ENCODE peak calls at places on chromosome 15, in eight cellular contexts. P is neural progenitor cell; D is fibroblast of lung; V is CD8-positive, alpha-beta T cell; O is heart right ventricle; R is brain microvascular endothelial cell; Q is mammary epithelial cell; E is SK-N-SH. S is an unnamed sample.

GRCh38 chr15:39624806-39625205 is 43.9 kb downstream of the THBS1 start:
- DNase-seq in P (no peak), D (peak; percentile 93), V (peak; percentile 57), O (peak; percentile 33), R (peak; percentile 89), Q (peak; percentile 86), E (no peak), S (no peak)

GRCh38 chr15:68316061-68316804 is 38.7 kb downstream of the FEM1B start:
- DNase-seq in P (peak; percentile 65), D (no peak), V (no peak), O (no peak), R (no peak), Q (no peak), E (no peak), S (no peak)

GRCh38 chr15:70094690-70095311 is 2.9 kb downstream of the TLE3 start:
- DNase-seq in P (no peak), D (no peak), V (no peak), O (no peak), R (no peak), Q (no peak), E (no peak), S (no peak)

GRCh38 chr15:80596521-80596976 is 98.6 kb upstream of the ABHD17C start:
- DNase-seq in P (no peak), D (no peak), V (no peak), O (no peak), R (no peak), Q (peak; percentile 53), E (no peak), S (no peak)

GRCh38 chr15:25501828-25502446 is 63.1 kb upstream of the UBE3A start:
- DNase-seq in P (peak; percentile 66), D (peak; percentile 21), V (no peak), O (no peak), R (peak; percentile 12), Q (no peak), E (peak; percentile 20), S (no peak)

GRCh38 chr15:62124176-62124952 is 40.7 kb downstream of the C2CD4B start:
- DNase-seq in P (no peak), D (peak; percentile 53), V (no peak), O (no peak), R (no peak), Q (no peak), E (no peak), S (peak; percentile 5)

GRCh38 chr15:90871716-90872480 is 3.5 kb downstream of the FURIN start:
- DNase-seq in P (peak; percentile 56), D (no peak), V (no peak), O (peak; percentile 48), R (no peak), Q (no peak), E (peak; percentile 79), S (no peak)

GRCh38 chr15:58486062-58486461 is 54.3 kb downstream of the LIPC start:
- DNase-seq in P (no peak), D (no peak), V (no peak), O (no peak), R (no peak), Q (no peak), E (no peak), S (no peak)

GRCh38 chr15:68389041-68389930 is 42.7 kb downstream of the ITGA11 start:
- DNase-seq in P (no peak), D (no peak), V (no peak), O (no peak), R (no peak), Q (no peak), E (no peak), S (peak; percentile 90)

GRCh38 chr15:85941186-85941855 is 138.3 kb upstream of the AGBL1 start:
- DNase-seq in P (no peak), D (peak; percentile 96), V (no peak), O (no peak), R (no peak), Q (peak; percentile 65), E (no peak), S (no peak)

GRCh38 chr15:99844150-99844549 is 110.9 kb upstream of the LYSMD4 start:
- DNase-seq in P (no peak), D (no peak), V (no peak), O (no peak), R (no peak), Q (peak; percentile 12), E (no peak), S (no peak)

GRCh38 chr15:66452421-66452820 is 45.1 kb downstream of the SNAPC5 start:
- DNase-seq in P (no peak), D (no peak), V (no peak), O (no peak), R (no peak), Q (no peak), E (no peak), S (no peak)

GRCh38 chr15:38267416-38268022 is 14.9 kb downstream of the SPRED1 start:
- DNase-seq in P (no peak), D (peak; percentile 60), V (no peak), O (no peak), R (no peak), Q (no peak), E (no peak), S (no peak)

GRCh38 chr15:91790826-91791225 is 62.7 kb upstream of the SLCO3A1 start:
- DNase-seq in P (no peak), D (peak; percentile 7), V (no peak), O (no peak), R (no peak), Q (peak; percentile 88), E (no peak), S (no peak)

GRCh38 chr15:51727141-51727897 is 10.1 kb downstream of the LYSMD2 start:
- DNase-seq in P (no peak), D (peak; percentile 62), V (no peak), O (no peak), R (peak; percentile 45), Q (no peak), E (peak; percentile 12), S (no peak)

GRCh38 chr15:50098576-50098975 is 20.5 kb downstream of the ATP8B4 start:
- DNase-seq in P (no peak), D (no peak), V (no peak), O (no peak), R (no peak), Q (no peak), E (no peak), S (no peak)

GRCh38 chr15:40878785-40879184 is 4.8 kb upstream of the RHOV start:
- DNase-seq in P (no peak), D (peak; percentile 64), V (no peak), O (no peak), R (no peak), Q (peak; percentile 90), E (no peak), S (no peak)

GRCh38 chr15:71874245-71874644 is 63.9 kb downstream of the NR2E3 start:
- DNase-seq in P (no peak), D (no peak), V (no peak), O (no peak), R (no peak), Q (no peak), E (no peak), S (no peak)

GRCh38 chr15:81575436-81576123 is 201.6 kb upstream of the TMC3 start:
- DNase-seq in P (no peak), D (no peak), V (no peak), O (no peak), R (peak; percentile 35), Q (peak; percentile 44), E (no peak), S (no peak)

GRCh38 chr15:47415539-47415971 is 301.8 kb upstream of the SEMA6D start:
- DNase-seq in P (no peak), D (peak; percentile 14), V (no peak), O (no peak), R (no peak), Q (no peak), E (no peak), S (no peak)

GRCh38 chr15:36334059-36334458 is 245.4 kb upstream of the CDIN1 start:
- DNase-seq in P (no peak), D (peak; percentile 89), V (no peak), O (no peak), R (peak; percentile 66), Q (peak; percentile 16), E (no peak), S (no peak)

DNA sequence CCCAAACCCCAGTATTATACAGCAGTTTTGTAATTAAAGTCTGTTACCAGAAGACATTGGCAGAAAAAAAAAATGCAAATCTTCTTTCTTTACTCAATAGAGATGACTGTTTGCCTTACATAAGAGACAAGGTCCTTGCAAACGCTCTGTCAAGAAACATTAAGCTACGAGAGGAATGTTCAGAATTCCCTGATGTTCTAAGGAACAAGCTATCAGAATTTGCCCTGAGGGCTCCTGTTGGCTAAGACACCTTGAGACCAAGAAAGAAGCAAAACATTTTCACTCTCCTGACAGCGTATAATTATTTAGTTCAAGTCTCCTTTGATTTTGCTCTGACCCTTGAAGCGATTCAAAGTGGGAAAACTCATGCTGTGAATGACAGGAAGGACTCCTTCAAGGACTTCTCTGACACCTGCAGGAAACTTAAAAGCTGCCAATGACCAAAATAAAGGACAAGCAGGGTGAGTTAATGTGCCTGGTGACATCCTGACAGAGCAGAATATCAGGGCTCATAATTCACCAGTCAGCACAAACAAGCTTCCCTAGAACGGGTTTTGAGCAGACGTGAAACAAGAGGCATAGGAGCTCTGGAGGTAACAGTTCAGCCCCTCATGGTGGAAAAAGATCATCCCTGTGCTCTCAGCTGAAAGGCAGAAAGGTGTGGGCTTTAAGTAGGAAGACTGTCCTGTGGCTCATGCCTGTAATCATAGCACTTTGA is 2.5 kb downstream of the SCAMP2 start:
- DNase-seq in P (no peak), D (no peak), V (no peak), O (no peak), R (no peak), Q (peak; percentile 58), E (no peak), S (no peak)
- H3K27ac ChIP-seq in P (no peak overlapping the region), D (no peak overlapping the region), V (no peak overlapping the region), O (peak overlapping the region; percentile 94), R (no peak overlapping the region), Q (no peak overlapping the region), E (no peak overlapping the region), S (peak overlapping the region; percentile 93)

GRCh38 chr15:42575188-42576039 is at the start of gene STARD9:
- DNase-seq in P (peak; percentile 99), D (peak; percentile 98), V (peak; percentile 92), O (peak; percentile 99), R (peak; percentile 97), Q (peak; percentile 98), E (peak; percentile 98), S (peak; percentile 99)
- TF ChIP-seq CTCF in P (peak; percentile 3), D (no peak), V (no peak), O (peak; percentile 28), R (no peak), Q (no peak), E (no peak), S (no peak)

GRCh38 chr15:93001881-93002280 is 87.1 kb downstream of the RGMA start:
- DNase-seq in P (no peak), D (no peak), V (no peak), O (no peak), R (no peak), Q (no peak), E (no peak), S (no peak)
- H3K36me3 ChIP-seq in P (peaks cover 71% of the 10 kb centered on the region), D (peaks cover 21% of the 10 kb centered on the region), V (peaks cover 76% of the 10 kb centered on the region), O (peaks cover 99% of the 10 kb centered on the region), R (peaks cover 87% of the 10 kb centered on the region), Q (peaks cover 62% of the 10 kb centered on the region), E (peaks cover 92% of the 10 kb centered on the region), S (peaks cover 70% of the 10 kb centered on the region)

DNA sequence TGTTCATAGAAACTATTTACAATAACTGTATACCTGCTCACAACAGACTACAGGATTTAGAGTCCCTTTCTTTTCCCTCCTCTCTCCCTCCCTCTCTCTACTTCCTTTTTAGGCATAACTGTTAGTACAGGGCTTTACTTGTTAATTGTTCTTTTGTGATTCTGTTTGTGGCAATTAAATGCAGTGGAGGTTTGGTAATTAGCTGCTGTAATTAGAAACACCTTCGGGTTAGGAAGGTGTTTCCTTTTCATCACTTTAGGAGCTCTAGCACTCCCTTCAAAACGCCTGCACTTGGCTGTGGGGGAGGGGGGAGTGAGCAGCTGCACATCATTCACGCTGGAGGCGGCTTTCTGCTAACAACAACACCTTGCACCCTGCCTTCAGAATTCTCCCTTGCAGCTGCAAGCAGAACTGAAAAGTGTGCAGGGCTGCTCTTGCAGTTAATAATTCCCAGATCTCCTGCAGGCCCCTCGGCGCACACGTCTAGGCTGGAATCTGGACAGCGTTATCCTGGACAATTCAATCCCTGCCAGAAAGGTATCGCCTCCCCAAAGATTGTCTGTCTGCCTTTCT is 242.6 kb upstream of the RGMA start:
- DNase-seq in P (peak; percentile 55), D (no peak), V (no peak), O (no peak), R (no peak), Q (no peak), E (peak; percentile 75), S (no peak)
- H3K27ac ChIP-seq in P (peak overlapping the region; percentile 76), D (no peak overlapping the region), V (no peak overlapping the region), O (no peak overlapping the region), R (no peak overlapping the region), Q (no peak overlapping the region), E (no peak overlapping the region), S (no peak overlapping the region)

S was measured in esophagus muscularis mucosa.